ENCODE peak calls at places on chromosomes 11 and 22, in seven cellular contexts. S is tibial nerve; I is suprapubic skin; N is MM.1S; V is cardiac muscle cell; U is CD8-positive, alpha-beta T cell; C is sigmoid colon. G is an unnamed sample.

GRCh38 chr11:17153759-17154158 is 54.0 kb downstream of the PIK3C2A start:
- DNase-seq in S (no peak), I (no peak), N (no peak), V (no peak), U (no peak), C (no peak), G (no peak)

GRCh38 chr22:31192513-31192912 is 19.6 kb upstream of the LIMK2 start:
- DNase-seq in S (no peak), I (no peak), N (no peak), V (no peak), U (no peak), C (no peak), G (no peak)

GRCh38 chr22:48824673-48825651 is 1002.7 kb downstream of the BRD1 start:
- DNase-seq in S (no peak), I (no peak), N (no peak), V (no peak), U (no peak), C (no peak), G (no peak)

GRCh38 chr11:103338621-103339484 is 229.6 kb downstream of the DYNC2H1 start:
- DNase-seq in S (no peak), I (no peak), N (no peak), V (no peak), U (no peak), C (no peak), G (no peak)

GRCh38 chr11:61499816-61500491 is 8.6 kb upstream of the LRRC10B start:
- DNase-seq in S (no peak), I (no peak), N (no peak), V (no peak), U (no peak), C (no peak), G (no peak)

GRCh38 chr22:23190526-23190925 is 10.2 kb downstream of the BCR start:
- DNase-seq in S (no peak), I (no peak), N (no peak), V (no peak), U (no peak), C (no peak), G (no peak)

GRCh38 chr11:76459299-76459698 is 14.5 kb downstream of the EMSY start:
- DNase-seq in S (no peak), I (no peak), N (no peak), V (no peak), U (no peak), C (no peak), G (no peak)

GRCh38 chr11:79940165-79940564 is 499.3 kb upstream of the TENM4 start:
- DNase-seq in S (no peak), I (no peak), N (no peak), V (no peak), U (no peak), C (no peak), G (no peak)

GRCh38 chr11:131079036-131079435 is 162.8 kb upstream of the SNX19 start:
- DNase-seq in S (no peak), I (no peak), N (no peak), V (no peak), U (no peak), C (no peak), G (no peak)

GRCh38 chr11:126716456-126717083 is 284.0 kb downstream of the KIRREL3 start:
- DNase-seq in S (no peak), I (no peak), N (peak; percentile 61), V (peak; percentile 43), U (no peak), C (no peak), G (peak; percentile 37)

GRCh38 chr11:101840720-101841119 is 74.1 kb upstream of the CEP126 start:
- DNase-seq in S (no peak), I (no peak), N (no peak), V (no peak), U (no peak), C (no peak), G (no peak)

GRCh38 chr11:72629266-72629665 is 45.0 kb downstream of the PDE2A start:
- DNase-seq in S (no peak), I (no peak), N (no peak), V (no peak), U (no peak), C (peak; percentile 97), G (peak; percentile 82)

GRCh38 chr11:86569109-86569508 is 103.3 kb downstream of the ME3 start:
- DNase-seq in S (no peak), I (no peak), N (no peak), V (no peak), U (no peak), C (no peak), G (no peak)

GRCh38 chr11:23079382-23079813 is 219.1 kb upstream of the CCDC179 start:
- DNase-seq in S (no peak), I (no peak), N (no peak), V (no peak), U (no peak), C (no peak), G (no peak)

GRCh38 chr22:44947846-44948245 is 62.0 kb downstream of the PHF21B start:
- DNase-seq in S (no peak), I (no peak), N (no peak), V (no peak), U (no peak), C (no peak), G (no peak)

GRCh38 chr11:76692956-76693355 is 22.4 kb upstream of the LRRC32 start:
- DNase-seq in S (no peak), I (no peak), N (no peak), V (no peak), U (no peak), C (no peak), G (no peak)

GRCh38 chr22:37162221-37163095 is 12.7 kb upstream of the IL2RB start:
- DNase-seq in S (no peak), I (no peak), N (peak; percentile 89), V (no peak), U (peak; percentile 77), C (no peak), G (no peak)

GRCh38 chr11:102929966-102930365 is 25.6 kb downstream of the MMP13 start:
- DNase-seq in S (no peak), I (no peak), N (no peak), V (no peak), U (no peak), C (no peak), G (no peak)

GRCh38 chr11:132844956-132845355 is 687.3 kb downstream of the OPCML start:
- DNase-seq in S (no peak), I (no peak), N (no peak), V (peak; percentile 35), U (no peak), C (no peak), G (no peak)

GRCh38 chr11:92681606-92682005 is 287.8 kb upstream of the MTNR1B start:
- DNase-seq in S (no peak), I (no peak), N (no peak), V (no peak), U (no peak), C (no peak), G (no peak)

GRCh38 chr11:76269247-76269646 is 62.9 kb upstream of the WNT11 start:
- DNase-seq in S (peak; percentile 33), I (peak; percentile 74), N (no peak), V (no peak), U (no peak), C (peak; percentile 70), G (no peak)

GRCh38 chr11:9096427-9096826 is 5.0 kb upstream of the SCUBE2 start:
- DNase-seq in S (no peak), I (no peak), N (no peak), V (no peak), U (no peak), C (no peak), G (no peak)

GRCh38 chr11:74462009-74462408 is 5.3 kb downstream of the KCNE3 start:
- DNase-seq in S (peak; percentile 39), I (peak; percentile 83), N (no peak), V (no peak), U (no peak), C (peak; percentile 89), G (peak; percentile 34)

GRCh38 chr11:118530180-118530682 is 761 bp upstream of the TMEM25 start:
- DNase-seq in S (no peak), I (no peak), N (no peak), V (no peak), U (no peak), C (no peak), G (no peak)
- H3K4me3 ChIP-seq in S (peak overlapping the region; percentile 54), I (peak overlapping the region; percentile 96), N (peak overlapping the region; percentile 35), V (peak overlapping the region; percentile 97), U (peak overlapping the region; percentile 99), C (peak overlapping the region; percentile 74), G (peak overlapping the region; percentile 83)

DNA sequence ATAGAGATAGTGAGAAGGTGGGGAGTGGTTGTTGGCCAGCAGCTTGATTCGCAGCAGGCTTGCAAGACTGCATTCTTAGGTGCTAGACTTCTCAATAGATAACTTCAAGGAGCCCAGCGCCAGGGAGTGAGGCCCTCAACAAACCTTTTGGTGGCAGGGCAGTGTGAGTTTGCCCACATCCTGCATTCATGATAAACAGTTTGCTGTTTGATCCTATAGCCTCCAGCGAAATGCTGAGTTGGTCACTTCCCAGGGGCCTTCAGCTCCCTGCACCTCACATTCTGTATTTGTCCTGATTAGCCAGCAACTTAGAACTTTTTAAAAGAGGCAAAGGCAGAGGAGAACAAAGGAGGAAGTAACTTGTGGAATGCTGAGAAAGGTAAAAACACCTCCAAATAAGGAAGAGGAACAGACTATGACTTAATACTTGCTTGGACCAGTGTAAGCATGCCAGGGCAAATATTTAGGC is 25.1 kb downstream of the OR10A6 start:
- DNase-seq in S (no peak), I (no peak), N (no peak), V (no peak), U (no peak), C (no peak), G (no peak)
- H3K27me3 ChIP-seq in S (peaks cover 6% of the 10 kb centered on the region), I (no peaks in the 10 kb centered on the region), N (no peaks in the 10 kb centered on the region), V (no peaks in the 10 kb centered on the region), U (no peaks in the 10 kb centered on the region), C (no peaks in the 10 kb centered on the region), G (no peaks in the 10 kb centered on the region)

GRCh38 chr11:120343429-120343828 is 7.2 kb downstream of the ARHGEF12 start:
- DNase-seq in S (no peak), I (no peak), N (peak; percentile 91), V (no peak), U (no peak), C (no peak), G (no peak)
- TF ChIP-seq CTCF in S (no peak), I (no peak), N (no peak), V (no peak), U (no peak), C (no peak), G (no peak)

GRCh38 chr11:1926156-1927031 is 6.9 kb downstream of the TNNT3 start:
- DNase-seq in S (no peak), I (no peak), N (no peak), V (no peak), U (no peak), C (no peak), G (no peak)
- H3K4me3 ChIP-seq in S (no peak overlapping the region), I (no peak overlapping the region), N (no peak overlapping the region), V (no peak overlapping the region), U (no peak overlapping the region), C (no peak overlapping the region), G (no peak overlapping the region)

DNA sequence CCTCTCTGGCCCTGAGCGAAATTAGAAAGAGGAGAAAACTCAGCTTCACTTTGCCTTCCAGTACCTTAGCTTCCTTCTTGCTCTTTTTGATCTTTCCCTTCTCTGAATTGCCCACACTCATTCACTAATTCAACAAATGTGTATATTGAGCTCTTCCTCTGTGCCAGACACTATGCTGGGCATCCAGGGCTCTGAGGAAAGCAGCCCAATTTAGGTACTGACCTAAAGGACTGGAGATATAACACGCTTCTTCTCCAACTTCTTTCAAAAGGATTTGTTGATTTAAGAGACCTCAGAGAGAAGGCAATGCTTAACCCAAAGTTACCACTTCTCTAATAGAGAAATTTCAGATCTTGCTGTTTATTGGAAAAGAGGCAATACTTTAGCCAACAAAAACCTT is 103.6 kb downstream of the TMPRSS5 start:
- DNase-seq in S (no peak), I (no peak), N (no peak), V (no peak), U (no peak), C (no peak), G (no peak)
- H3K27me3 ChIP-seq in S (no peaks in the 10 kb centered on the region), I (no peaks in the 10 kb centered on the region), N (no peaks in the 10 kb centered on the region), V (no peaks in the 10 kb centered on the region), U (no peaks in the 10 kb centered on the region), C (no peaks in the 10 kb centered on the region), G (no peaks in the 10 kb centered on the region)

G was measured in dorsolateral prefrontal cortex.